ENCODE peak calls at places on chromosomes 11 and 22, in six cellular contexts. E is NCI-H2171 treated with DMSO at 0.1 percent for 48 hours; V is nucleus accumbens; U is ureter; G is activated CD4-positive, alpha-beta memory T cell treated with anti-CD3 and anti-CD28 coated beads, Interleukin-2, amount 10 ng/mL, durations not matched to agents 7 days and 5 days; A is activated CD4-positive, alpha-beta T cell treated with anti-CD3 and anti-CD28 coated beads for 1 hour. K is an unnamed sample.

GRCh38 chr11:27276141-27276540 is 86.9 kb downstream of the CCDC34 start:
- DNase-seq in V (no peak), U (no peak), A (no peak), G (no peak), E (no peak), K (no peak)

GRCh38 chr11:27735281-27735680 is 35.0 kb upstream of the BDNF start:
- DNase-seq in V (no peak), G (no peak), E (no peak), A (no peak), U (no peak), K (no peak)

GRCh38 chr22:48845356-48845936 is 982.2 kb downstream of the BRD1 start:
- DNase-seq in U (no peak), E (peak; percentile 88), V (no peak), A (no peak), G (no peak), K (no peak)

GRCh38 chr11:117807482-117808272 is 10.7 kb upstream of the DSCAML1 start:
- DNase-seq in V (peak; percentile 48), A (peak; percentile 66), G (peak; percentile 78), U (peak; percentile 77), E (peak; percentile 28), K (peak; percentile 46)

GRCh38 chr11:119977584-119977860 is 160.4 kb downstream of the TRIM29 start:
- DNase-seq in U (no peak), A (no peak), E (no peak), V (no peak), G (no peak), K (no peak)

GRCh38 chr22:34903416-34903815 is 162.5 kb upstream of the ISX start:
- DNase-seq in G (no peak), A (no peak), E (no peak), V (no peak), U (no peak), K (no peak)

GRCh38 chr22:37824674-37825641 is 1.8 kb downstream of the GALR3 start:
- DNase-seq in G (no peak), U (no peak), V (no peak), E (no peak), A (no peak), K (no peak)

GRCh38 chr22:46652930-46653331 is 32.7 kb downstream of the GRAMD4 start:
- DNase-seq in G (no peak), E (peak; percentile 57), U (no peak), A (no peak), V (no peak), K (no peak)

GRCh38 chr11:58671946-58672345 is 49.5 kb downstream of the CNTF start:
- DNase-seq in U (no peak), E (no peak), V (no peak), G (no peak), A (no peak), K (no peak)